ENCODE peak calls at places on chromosomes 6 and 20, in four cellular contexts. K, S, N and G are unnamed samples.

GRCh38 chr6:31639449-31639861 is 13.0 kb downstream of the BAG6 start:
- DNase-seq in K (no peak), S (no peak), N (no peak), G (peak; percentile 56)

GRCh38 chr6:21625642-21626041 is 32.1 kb downstream of the SOX4 start:
- DNase-seq in K (no peak), S (no peak), N (no peak), G (no peak)

GRCh38 chr20:32167552-32167951 is 40.0 kb downstream of the PLAGL2 start:
- DNase-seq in K (no peak), S (no peak), N (no peak), G (no peak)

GRCh38 chr6:119894801-119895200 is 545.2 kb upstream of the MAN1A1 start:
- DNase-seq in K (no peak), S (no peak), N (no peak), G (no peak)

GRCh38 chr20:63759377-63759901 is 19.9 kb downstream of the SLC2A4RG start:
- DNase-seq in K (no peak), S (no peak), N (no peak), G (no peak)

GRCh38 chr20:35359335-35359997 is 52.3 kb downstream of the UQCC1 start:
- DNase-seq in K (no peak), S (no peak), N (no peak), G (no peak)

GRCh38 chr20:24608926-24609667 is 139.7 kb downstream of the SYNDIG1 start:
- DNase-seq in K (peak; percentile 51), S (no peak), N (no peak), G (peak; percentile 13)

GRCh38 chr6:90790696-90791095 is 203.8 kb upstream of the MAP3K7 start:
- DNase-seq in K (no peak), S (no peak), N (no peak), G (peak; percentile 86)

GRCh38 chr6:69349776-69350175 is 447.0 kb downstream of the LMBRD1 start:
- DNase-seq in K (no peak), S (no peak), N (no peak), G (no peak)

GRCh38 chr20:4949833-4950178 is 51.5 kb downstream of the SLC23A2 start:
- DNase-seq in K (no peak), S (peak; percentile 46), N (peak; percentile 46), G (peak; percentile 63)

GRCh38 chr6:86563197-86563596 is 374.1 kb upstream of the HTR1E start:
- DNase-seq in K (no peak), S (no peak), N (no peak), G (no peak)

GRCh38 chr6:155678361-155678760 is 222.7 kb upstream of the NOX3 start:
- DNase-seq in K (no peak), S (no peak), N (no peak), G (peak; percentile 76)

GRCh38 chr6:3088446-3088845 is 20.2 kb downstream of the RIPK1 start:
- DNase-seq in K (no peak), S (no peak), N (no peak), G (peak; percentile 11)

GRCh38 chr20:1567392-1568165 is 10.1 kb upstream of the SIRPD start:
- DNase-seq in K (no peak), S (peak; percentile 21), N (no peak), G (peak; percentile 27)

GRCh38 chr6:159789377-159790148 is at the start of gene TCP1:
- DNase-seq in K (peak; percentile 99), S (peak; percentile 98), N (peak; percentile 97), G (peak; percentile 99)

GRCh38 chr6:5569491-5569890 is 308.2 kb downstream of the FARS2 start:
- DNase-seq in K (no peak), S (no peak), N (no peak), G (peak; percentile 49)

GRCh38 chr6:13908955-13909381 is 15.8 kb upstream of the RNF182 start:
- DNase-seq in K (peak; percentile 27), S (peak; percentile 58), N (peak; percentile 78), G (peak; percentile 74)
- TF ChIP-seq RCOR1 in K (no peak), S (no peak), N (peak; percentile 27), G (no peak)

DNA sequence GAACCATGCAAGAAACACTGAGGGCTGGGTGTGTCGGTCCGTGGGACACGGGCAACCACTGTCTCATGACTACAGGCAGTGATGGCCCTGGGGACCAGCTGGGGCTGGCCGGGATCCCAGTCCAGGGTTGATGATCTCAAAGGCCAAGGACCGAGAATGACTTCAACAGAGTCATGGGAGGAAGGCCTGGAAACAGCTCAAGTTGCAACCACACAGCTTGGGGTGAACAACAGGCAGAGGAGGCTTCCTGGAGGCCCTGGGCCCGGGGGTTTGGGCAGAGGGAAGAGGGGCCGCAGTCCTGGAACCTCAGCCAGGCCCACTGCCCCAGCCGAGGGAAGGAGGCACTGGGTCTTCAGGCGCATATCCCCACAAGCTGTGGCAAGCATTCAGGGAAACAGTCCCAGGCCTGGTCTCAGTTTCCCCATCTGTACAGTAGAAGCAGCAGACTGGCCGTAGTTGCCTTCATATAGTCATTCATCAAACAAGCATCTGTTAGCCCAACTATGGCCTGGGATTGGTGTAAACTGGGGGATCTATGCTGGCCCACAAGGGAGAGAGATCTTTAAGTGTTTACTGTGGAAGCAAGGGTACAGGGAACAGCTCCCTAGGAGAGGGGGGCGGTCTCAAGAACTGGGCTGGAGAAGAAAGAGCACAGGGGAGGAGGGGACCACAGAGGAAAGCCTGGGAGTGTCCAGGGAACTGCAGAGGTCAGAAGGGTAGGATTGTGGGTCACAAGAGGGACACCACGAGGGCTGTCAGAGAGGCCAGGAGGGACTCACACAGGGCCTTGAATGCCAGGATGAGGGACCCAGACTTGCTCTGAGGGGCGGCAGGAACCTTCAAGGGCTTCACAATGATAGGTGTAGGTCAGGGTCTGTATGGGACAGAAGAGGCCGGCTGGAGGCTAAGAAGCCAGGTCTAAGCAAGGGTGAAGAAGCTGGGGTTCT is 2.1 kb downstream of the MYL9 start:
- DNase-seq in K (no peak), S (no peak), N (no peak), G (peak; percentile 83)
- TF ChIP-seq RCOR1 in K (no peak), S (no peak), N (no peak), G (no peak)

GRCh38 chr20:20594171-20594530 is 118.3 kb downstream of the RALGAPA2 start:
- DNase-seq in K (no peak), S (peak; percentile 42), N (peak; percentile 15), G (peak; percentile 50)
- TF ChIP-seq RCOR1 in K (no peak), S (no peak), N (no peak), G (no peak)

DNA sequence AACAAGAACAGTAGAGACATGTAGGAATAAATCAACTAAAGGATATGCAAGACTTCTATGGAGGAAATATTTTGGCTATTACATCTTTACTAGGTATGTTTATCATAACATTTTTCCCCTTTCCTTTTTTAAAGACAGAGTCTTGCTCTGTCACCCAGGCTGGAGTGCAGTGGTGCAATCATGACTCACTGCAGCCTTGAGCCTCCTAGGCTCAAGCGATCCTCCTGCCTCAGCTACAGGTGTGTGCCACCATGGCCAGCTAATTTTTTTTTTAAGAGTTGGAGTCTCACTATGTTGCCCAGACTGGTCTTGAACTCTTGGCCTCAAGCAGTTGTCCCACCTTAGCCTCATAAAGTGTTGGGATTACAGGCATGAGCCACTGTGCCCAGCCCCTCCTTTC is 37.0 kb downstream of the AKAP7 start:
- DNase-seq in K (no peak), S (no peak), N (no peak), G (peak; percentile 57)
- TF ChIP-seq RCOR1 in K (no peak), S (no peak), N (no peak), G (no peak)

GRCh38 chr6:110595112-110595511 is 118.7 kb upstream of the SLC22A16 start:
- DNase-seq in K (no peak), S (no peak), N (no peak), G (no peak)
- TF ChIP-seq RCOR1 in K (no peak), S (no peak), N (no peak), G (no peak)

DNA sequence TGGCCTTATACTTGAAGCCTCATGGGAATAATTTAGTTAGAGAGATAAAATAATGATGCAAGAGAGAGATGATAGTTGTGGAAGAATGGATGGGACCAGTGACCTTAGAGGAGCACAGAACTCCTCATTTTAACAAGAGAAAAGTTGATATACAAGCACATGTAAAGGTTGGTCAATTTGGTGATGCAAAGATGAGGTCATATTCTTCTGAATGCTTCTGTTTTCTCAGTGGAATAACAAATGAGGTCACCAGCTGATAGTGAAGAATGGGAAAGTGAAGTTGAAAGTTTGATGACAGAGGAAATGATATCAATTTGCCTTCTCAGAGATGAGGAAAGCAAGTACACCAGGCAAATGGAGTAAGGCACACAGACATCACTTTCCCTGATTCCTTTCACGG is 82.6 kb upstream of the TCF21 start:
- DNase-seq in K (no peak), S (no peak), N (no peak), G (peak; percentile 72)
- TF ChIP-seq RCOR1 in K (no peak), S (no peak), N (no peak), G (no peak)

DNA sequence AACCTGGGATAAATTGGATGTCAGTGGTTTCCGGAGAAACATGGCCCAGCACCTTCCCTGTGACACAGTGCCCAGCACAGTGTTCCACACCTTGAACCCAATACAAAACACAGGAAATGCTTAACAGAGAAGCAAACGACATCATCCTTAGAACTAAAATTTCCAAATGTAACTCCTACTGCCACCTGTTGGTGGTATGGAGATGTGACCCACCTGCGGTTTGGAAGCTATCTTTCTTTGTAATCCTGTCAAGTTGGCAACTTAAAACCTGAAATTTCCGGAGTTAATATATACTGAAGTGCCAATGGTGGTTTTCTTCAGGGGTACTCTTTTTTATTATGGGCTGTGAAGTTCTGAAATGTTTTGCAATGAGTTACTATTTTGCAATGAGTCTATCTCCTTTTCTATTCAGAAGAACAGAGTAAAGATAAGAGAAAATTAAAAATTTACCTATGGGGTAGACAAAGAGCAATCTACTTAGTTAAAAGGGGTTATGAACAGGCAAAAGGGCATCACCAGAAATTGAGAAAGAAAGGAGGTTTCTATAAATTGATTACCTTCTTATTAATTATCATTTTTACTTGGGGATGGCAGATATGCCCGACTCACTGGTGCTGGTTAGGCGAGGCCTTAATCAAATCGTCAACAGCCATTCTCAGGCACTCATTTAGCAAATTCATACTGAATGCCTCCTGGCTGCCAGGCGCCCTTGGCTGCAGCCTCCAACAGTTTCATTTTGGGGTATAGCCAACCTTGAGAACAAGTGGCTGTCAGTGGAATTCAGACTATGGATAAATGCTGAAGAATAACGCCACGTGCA is 658.6 kb downstream of the PTPRT start:
- DNase-seq in K (no peak), S (peak; percentile 33), N (peak; percentile 54), G (no peak)
- TF ChIP-seq RCOR1 in K (no peak), S (no peak), N (no peak), G (no peak)